ENCODE peak calls at places on chromosomes 6 and 20, in eight cellular contexts. J is T-cell; S is memory B cell; L is epithelial cell of esophagus; P is activated gamma-delta T cell treated with anti-CD3 and anti-CD28 coated beads, Interleukin-2, amount 50 U/mL, for 16 hours; C is body of pancreas; B is EL; F is NCI-H748 treated with DMSO at 0.1 percent for 48 hours. Z is an unnamed sample.

GRCh38 chr6:2858678-2859324 is 17.1 kb upstream of the SERPINB1 start:
- DNase-seq in P (peak), F (no peak), S (peak), B (no peak), J (peak), C (no peak), L (no peak), Z (no peak)

GRCh38 chr6:163392533-163392932 is 22.0 kb upstream of the QKI start:
- DNase-seq in L (peak), F (no peak), J (no peak), S (no peak), P (no peak), C (peak), B (peak), Z (no peak)

GRCh38 chr20:23647346-23647745 is 9.6 kb upstream of the CST3 start:
- DNase-seq in J (no peak), L (no peak), C (no peak), P (no peak), F (no peak), S (no peak), B (no peak), Z (no peak)

GRCh38 chr6:31525932-31526591 is 2.7 kb upstream of the MCCD1 start:
- DNase-seq in B (peak), L (peak), S (no peak), F (no peak), C (no peak), J (no peak), P (no peak), Z (no peak)

GRCh38 chr6:10837692-10837996 is 695 bp downstream of the MAK start:
- DNase-seq in F (peak), S (peak), B (no peak), P (no peak), C (peak), J (peak), L (peak), Z (no peak)

GRCh38 chr6:122364084-122364483 is 35.4 kb upstream of the HSF2 start:
- DNase-seq in C (no peak), L (no peak), B (no peak), J (no peak), F (no peak), S (no peak), P (no peak), Z (no peak)

GRCh38 chr6:22412994-22413393 is 116.2 kb upstream of the PRL start:
- DNase-seq in S (no peak), P (no peak), J (no peak), L (no peak), B (no peak), C (no peak), F (no peak), Z (no peak)

GRCh38 chr20:50308513-50309279 is 118.1 kb downstream of the CEBPB start:
- DNase-seq in L (peak), S (no peak), P (no peak), C (peak), B (peak), J (no peak), F (no peak), Z (peak)

GRCh38 chr6:23690650-23691049 is 435.4 kb upstream of the NRSN1 start:
- DNase-seq in F (peak), J (no peak), P (no peak), S (no peak), L (peak), C (no peak), B (no peak), Z (no peak)

GRCh38 chr6:113359155-113360140 is 497.7 kb upstream of the MARCKS start:
- DNase-seq in J (no peak), B (peak), L (peak), C (peak), S (no peak), F (peak), P (no peak), Z (no peak)

GRCh38 chr6:1552296-1552761 is 57.4 kb upstream of the FOXC1 start:
- DNase-seq in F (no peak), S (no peak), P (no peak), B (peak), L (peak), C (no peak), J (no peak), Z (no peak)

GRCh38 chr6:134221250-134221649 is 96.7 kb downstream of the SGK1 start:
- DNase-seq in C (no peak), F (no peak), L (no peak), S (no peak), J (no peak), B (no peak), P (no peak), Z (no peak)

GRCh38 chr6:107235521-107235920 is 120.2 kb upstream of the BEND3 start:
- DNase-seq in C (no peak), F (no peak), B (no peak), J (no peak), S (no peak), L (peak), P (no peak), Z (no peak)

GRCh38 chr6:30352550-30352949 is 7.6 kb downstream of the RPP21 start:
- DNase-seq in C (no peak), S (no peak), P (no peak), L (no peak), B (no peak), F (no peak), J (no peak), Z (no peak)

GRCh38 chr6:105794870-105795269 is 291.3 kb upstream of the PRDM1 start:
- DNase-seq in F (no peak), C (no peak), B (no peak), P (no peak), L (no peak), S (no peak), J (no peak), Z (no peak)

GRCh38 chr6:164072240-164072666 is 657.7 kb downstream of the QKI start:
- DNase-seq in J (no peak), F (no peak), B (no peak), C (no peak), P (no peak), S (no peak), L (no peak), Z (no peak)

GRCh38 chr6:107187630-107188029 is 72.3 kb upstream of the BEND3 start:
- DNase-seq in J (no peak), C (no peak), F (no peak), S (no peak), L (no peak), B (no peak), P (no peak), Z (no peak)

GRCh38 chr6:168890306-168890995 is 363.2 kb downstream of the THBS2 start:
- DNase-seq in S (no peak), L (no peak), B (no peak), J (no peak), C (no peak), P (no peak), F (no peak), Z (no peak)

GRCh38 chr6:14784596-14785360 is 461.1 kb upstream of the JARID2 start:
- DNase-seq in B (no peak), F (peak), P (no peak), J (peak), L (peak), S (no peak), C (no peak), Z (no peak)

GRCh38 chr6:136593748-136594490 is 43.7 kb upstream of the MAP7 start:
- DNase-seq in P (no peak), B (peak), C (peak), F (no peak), J (peak), S (no peak), L (peak), Z (no peak)

GRCh38 chr6:144285798-144286502 is 815 bp downstream of the UTRN start:
- DNase-seq in P (peak), C (peak), L (peak), J (peak), B (peak), F (no peak), S (peak), Z (peak)

GRCh38 chr6:33692760-33693158 is 18.7 kb downstream of the UQCC2 start:
- DNase-seq in C (no peak), J (peak), S (peak), L (peak), P (peak), B (peak), F (no peak), Z (no peak)